ENCODE peak calls at places on chromosomes 12 and 14, in seven cellular contexts. B, O, U, G, K, Y and A are unnamed samples.

GRCh38 chr14:68637106-68638021 is 155.5 kb downstream of the ZFP36L1 start:
- DNase-seq in B (peak), O (no peak), U (no peak), G (no peak), K (peak), Y (no peak), A (no peak)

GRCh38 chr14:101018561-101019290 is 115.2 kb upstream of the RTL1 start:
- DNase-seq in B (no peak), O (no peak), U (no peak), G (no peak), K (no peak), Y (no peak), A (peak)

GRCh38 chr14:24692382-24693352 is 58.7 kb upstream of the GZMB start:
- DNase-seq in B (no peak), O (no peak), U (no peak), G (no peak), K (no peak), Y (peak), A (no peak)

GRCh38 chr12:64029013-64029857 is 184.7 kb downstream of the SRGAP1 start:
- DNase-seq in B (peak), O (peak), U (no peak), G (no peak), K (no peak), Y (peak), A (no peak)

GRCh38 chr12:5622280-5622679 is 190.4 kb downstream of the NTF3 start:
- DNase-seq in B (no peak), O (no peak), U (no peak), G (no peak), K (no peak), Y (no peak), A (peak)

GRCh38 chr14:61698216-61698980 is 3.1 kb downstream of the HIF1A start:
- DNase-seq in B (no peak), O (no peak), U (no peak), G (no peak), K (no peak), Y (no peak), A (no peak)

GRCh38 chr14:74444866-74445265 is 18.9 kb upstream of the SYNDIG1L start:
- DNase-seq in B (no peak), O (no peak), U (no peak), G (no peak), K (no peak), Y (peak), A (peak)

GRCh38 chr12:67039995-67040860 is 228.9 kb upstream of the CAND1 start:
- DNase-seq in B (no peak), O (peak), U (no peak), G (no peak), K (no peak), Y (no peak), A (no peak)

GRCh38 chr14:90599748-90600507 is 203.1 kb downstream of the CALM1 start:
- DNase-seq in B (peak), O (peak), U (no peak), G (no peak), K (no peak), Y (no peak), A (no peak)

GRCh38 chr12:4587108-4587507 is 25.1 kb downstream of the DYRK4 start:
- DNase-seq in B (no peak), O (no peak), U (no peak), G (no peak), K (no peak), Y (peak), A (peak)
- H3K18ac ChIP-seq in B (no peak), O (no peak), U (no peak), G (no peak), K (no peak), Y (no peak), A (no peak)

DNA sequence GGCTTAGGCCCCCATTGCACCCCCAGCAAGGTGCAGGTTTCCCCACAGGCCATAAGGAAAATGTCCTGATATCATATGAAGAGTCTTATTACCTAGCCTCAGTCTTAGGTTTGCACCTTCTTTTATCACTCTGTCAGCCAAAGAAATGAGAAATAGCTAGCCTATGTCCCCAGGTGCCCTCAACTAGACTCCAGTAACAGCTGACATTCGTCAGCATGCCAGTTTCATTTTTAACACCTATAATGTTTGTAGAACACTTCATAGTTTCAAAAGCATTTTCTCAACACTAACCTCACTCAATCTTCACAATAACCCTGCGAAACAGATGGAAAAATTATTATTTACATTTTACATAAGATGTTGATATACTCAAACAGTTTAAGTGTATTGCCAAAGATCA is 24.0 kb upstream of the OR10P1 start:
- DNase-seq in B (no peak), O (no peak), U (no peak), G (no peak), K (no peak), Y (no peak), A (no peak)
- H3K18ac ChIP-seq in B (no peak), O (no peak), U (no peak), G (no peak), K (no peak), Y (no peak), A (no peak)

GRCh38 chr12:47705571-47706425 is at the start of gene RPAP3:
- DNase-seq in B (peak), O (peak), U (peak), G (peak), K (peak), Y (peak), A (peak)

GRCh38 chr12:47704719-47705118 is 1.1 kb downstream of the RPAP3 start:
- DNase-seq in B (no peak), O (no peak), U (no peak), G (no peak), K (no peak), Y (no peak), A (no peak)

GRCh38 chr12:47707355-47707754 is 1.5 kb upstream of the RPAP3 start:
- DNase-seq in B (no peak), O (no peak), U (no peak), G (no peak), K (no peak), Y (no peak), A (no peak)

GRCh38 chr12:47707905-47708543 is 2.2 kb upstream of the RPAP3 start:
- DNase-seq in B (no peak), O (no peak), U (no peak), G (no peak), K (no peak), Y (no peak), A (no peak)

DNA sequence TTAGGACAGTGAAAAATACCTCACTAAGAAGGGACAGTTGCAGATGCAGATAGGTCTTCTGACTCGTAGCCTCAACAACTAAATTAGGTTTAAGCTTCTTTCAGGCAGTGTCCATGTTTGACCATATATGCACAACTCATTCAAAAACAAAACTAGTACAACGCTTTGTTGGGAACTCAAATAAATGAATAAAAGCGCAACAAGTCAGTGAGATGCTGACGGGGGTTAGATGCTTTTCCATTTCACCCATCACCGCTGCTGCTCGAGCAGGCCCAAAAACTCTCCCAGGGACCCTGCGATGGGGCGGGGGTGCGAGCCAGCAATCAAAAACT is 625 bp downstream of the RPAP3 start:
- DNase-seq in B (peak), O (no peak), U (no peak), G (no peak), K (no peak), Y (no peak), A (no peak)
- H3K18ac ChIP-seq in B (no peak), O (peak), U (peak), G (no peak), K (peak), Y (peak), A (no peak)

DNA sequence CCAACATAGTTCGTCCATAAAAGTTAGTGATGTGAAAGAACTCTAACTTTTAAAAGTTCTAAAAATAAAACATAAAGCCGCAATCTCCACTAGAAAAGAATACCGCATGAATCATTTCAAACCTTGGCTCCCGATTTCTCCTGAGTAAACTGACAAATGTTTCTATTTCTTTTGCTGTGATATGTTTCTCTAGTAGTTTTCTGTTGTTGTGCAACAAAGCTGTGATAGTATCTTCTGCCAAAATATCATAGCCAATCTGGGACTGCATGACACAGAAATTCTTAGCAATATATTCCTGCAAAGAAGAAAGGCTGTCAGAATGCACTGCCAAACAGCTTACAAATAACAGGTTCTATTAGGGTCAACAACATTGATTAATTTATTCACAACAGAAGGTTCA is 174.0 kb downstream of the ITPR2 start:
- DNase-seq in B (peak), O (no peak), U (no peak), G (no peak), K (no peak), Y (no peak), A (no peak)
- H3K18ac ChIP-seq in B (no peak), O (no peak), U (no peak), G (no peak), K (no peak), Y (no peak), A (no peak)

DNA sequence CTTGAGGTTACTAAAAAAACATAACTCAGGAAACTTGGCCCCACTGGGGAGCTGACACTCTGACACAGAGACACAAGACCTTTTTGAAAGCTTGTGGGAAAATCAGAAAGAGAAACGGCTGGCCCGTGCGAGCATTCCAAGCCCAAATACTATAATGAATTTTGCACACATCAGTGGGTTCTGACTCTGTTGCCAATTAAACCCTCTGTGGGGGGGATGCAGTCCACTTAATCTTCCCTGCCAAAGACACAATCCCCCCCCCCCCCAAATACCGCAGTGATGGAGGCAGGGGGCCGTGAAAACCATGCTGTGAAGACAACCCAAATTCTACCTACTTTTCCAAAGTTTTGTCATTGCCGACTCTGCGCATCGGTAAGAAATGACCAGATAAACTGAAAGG is 80.8 kb upstream of the FZD10 start:
- DNase-seq in B (no peak), O (no peak), U (peak), G (no peak), K (no peak), Y (no peak), A (no peak)
- H3K18ac ChIP-seq in B (no peak), O (no peak), U (no peak), G (no peak), K (no peak), Y (no peak), A (no peak)

GRCh38 chr14:39219075-39219499 is 14.6 kb upstream of the MIA2 start:
- DNase-seq in B (peak), O (no peak), U (no peak), G (no peak), K (no peak), Y (no peak), A (no peak)
- H3K18ac ChIP-seq in B (no peak), O (no peak), U (no peak), G (no peak), K (no peak), Y (no peak), A (no peak)

GRCh38 chr14:79265366-79265765 is 945.9 kb downstream of the DIO2 start:
- DNase-seq in B (peak), O (no peak), U (no peak), G (no peak), K (no peak), Y (no peak), A (no peak)

GRCh38 chr14:79256311-79256879 is 954.9 kb downstream of the DIO2 start:
- DNase-seq in B (no peak), O (no peak), U (no peak), G (no peak), K (no peak), Y (peak), A (no peak)

DNA sequence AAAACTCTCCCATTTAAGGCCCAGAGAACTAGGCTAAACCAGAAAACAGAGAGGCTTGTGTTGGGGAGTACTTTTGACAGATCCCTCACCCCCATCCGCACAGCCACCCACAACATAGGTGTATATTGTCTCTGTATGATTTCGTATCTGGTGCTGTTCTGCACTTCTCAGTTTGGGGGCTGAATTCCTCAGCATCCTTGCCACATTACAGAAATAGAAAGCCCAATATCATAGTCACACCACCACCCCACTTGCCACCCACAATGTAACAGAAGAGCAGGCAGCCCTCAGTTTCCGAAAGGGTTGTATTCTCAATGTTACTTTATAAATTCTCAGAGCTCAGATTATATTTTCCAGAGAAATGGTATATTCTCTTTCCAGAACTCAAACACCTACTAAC is 950.9 kb downstream of the DIO2 start:
- DNase-seq in B (no peak), O (no peak), U (no peak), G (no peak), K (no peak), Y (no peak), A (no peak)
- H3K18ac ChIP-seq in B (no peak), O (no peak), U (no peak), G (no peak), K (no peak), Y (no peak), A (no peak)